ENCODE peak calls at places on chromosomes 3 and 15, in four cellular contexts. Z is GM12864, I is ascending aorta, O is lower lobe of right lung. A is an unnamed sample.

GRCh38 chr3:2771193-2771592 is 339.0 kb downstream of the IL5RA start:
- DNase-seq in Z (no peak), I (no peak), O (no peak), A (no peak)

GRCh38 chr15:22980189-22981136 is at the start of gene CYFIP1:
- DNase-seq in Z (no peak), I (peak), O (peak), A (peak)

GRCh38 chr3:149409351-149409750 is 31.9 kb upstream of the TM4SF1 start:
- DNase-seq in Z (no peak), I (no peak), O (no peak), A (no peak)

GRCh38 chr3:178485756-178486155 is 50.5 kb upstream of the KCNMB2 start:
- DNase-seq in Z (no peak), I (no peak), O (no peak), A (no peak)

GRCh38 chr15:31265871-31266711 is 60.5 kb upstream of the KLF13 start:
- DNase-seq in Z (peak), I (no peak), O (peak), A (peak)

GRCh38 chr15:48987142-48987541 is 23.4 kb upstream of the SHC4 start:
- DNase-seq in Z (no peak), I (no peak), O (no peak), A (no peak)

GRCh38 chr3:160169139-160169830 is 55.9 kb upstream of the C3orf80 start:
- DNase-seq in Z (no peak), I (no peak), O (no peak), A (no peak)

GRCh38 chr3:137746808-137747207 is 17.3 kb upstream of the SOX14 start:
- DNase-seq in Z (no peak), I (no peak), O (no peak), A (no peak)

GRCh38 chr3:127630811-127631714 is 2.1 kb downstream of the PODXL2 start:
- DNase-seq in Z (no peak), I (no peak), O (no peak), A (no peak)

GRCh38 chr3:44992555-44993470 is 16.8 kb downstream of the EXOSC7 start:
- DNase-seq in Z (no peak), I (no peak), O (peak), A (no peak)

GRCh38 chr3:20039765-20040475 is at the start of gene KAT2B:
- DNase-seq in Z (no peak), I (no peak), O (peak), A (peak)

GRCh38 chr15:59550961-59551360 is 60.6 kb upstream of the GCNT3 start:
- DNase-seq in Z (no peak), I (no peak), O (no peak), A (no peak)

DNA sequence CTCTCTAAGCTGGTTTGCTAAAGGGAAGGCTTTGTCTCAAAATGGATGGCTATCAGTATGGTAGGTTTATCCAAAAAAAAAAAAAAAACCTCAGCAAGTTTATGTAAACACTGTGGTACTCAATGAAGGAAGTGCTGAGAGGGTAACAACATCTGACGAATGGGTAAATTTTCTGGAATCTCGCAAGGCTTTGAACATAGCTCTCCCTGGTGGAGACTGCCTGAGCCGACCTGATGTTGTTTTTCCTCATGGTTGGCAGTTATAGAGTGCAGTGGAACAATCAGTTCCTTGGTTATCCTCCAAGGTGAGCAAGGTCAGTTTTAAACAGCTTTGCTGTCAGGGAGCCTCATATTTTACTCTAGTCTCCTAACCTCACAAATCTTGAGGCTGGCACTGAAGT is 94.6 kb downstream of the ZPLD1 start:
- DNase-seq in Z (no peak), I (no peak), O (no peak), A (no peak)
- TF ChIP-seq CTCF in Z (no peak), I (peak), O (peak), A (no peak)

GRCh38 chr3:122251428-122251827 is 68.0 kb downstream of the CASR start:
- DNase-seq in Z (no peak), I (no peak), O (no peak), A (no peak)

GRCh38 chr3:122246214-122246613 is 62.7 kb downstream of the CASR start:
- DNase-seq in Z (no peak), I (no peak), O (no peak), A (no peak)

GRCh38 chr3:122247825-122248185 is 64.3 kb downstream of the CASR start:
- DNase-seq in Z (no peak), I (no peak), O (no peak), A (no peak)

GRCh38 chr3:122247087-122247824 is 63.8 kb downstream of the CASR start:
- DNase-seq in Z (no peak), I (no peak), O (no peak), A (no peak)

DNA sequence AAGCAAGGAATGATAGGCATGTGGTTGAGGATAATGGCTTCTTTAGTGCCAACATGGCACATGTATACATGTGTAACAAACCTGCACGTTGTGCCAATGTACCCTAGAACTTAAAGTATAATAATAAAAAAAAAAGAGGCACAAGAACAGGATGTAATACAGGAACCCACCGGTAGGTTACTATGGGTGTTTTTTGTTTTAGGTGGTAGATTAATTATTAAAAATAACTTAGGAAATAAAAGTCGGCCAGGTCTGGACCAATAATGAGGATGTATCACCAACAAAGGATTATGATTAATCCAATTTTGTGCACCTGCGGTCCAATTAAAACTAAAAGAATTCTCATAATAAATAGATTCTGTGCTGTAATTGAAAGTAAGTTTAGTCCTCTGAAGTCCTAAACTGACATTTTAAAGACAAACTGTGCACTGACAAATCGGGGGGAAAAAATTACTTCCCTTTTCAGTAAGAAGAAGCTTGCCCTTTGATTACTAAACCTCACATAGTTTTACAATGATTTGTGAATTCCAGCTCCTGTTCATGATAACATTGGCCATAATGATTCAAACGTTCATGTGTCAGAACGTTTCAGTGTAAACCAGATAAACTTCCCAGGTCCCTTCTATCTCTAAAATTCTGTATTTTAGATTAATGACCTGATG is 62.2 kb downstream of the CASR start:
- DNase-seq in Z (no peak), I (no peak), O (no peak), A (no peak)
- TF ChIP-seq CTCF in Z (peak), I (no peak), O (no peak), A (no peak)

GRCh38 chr3:186959029-186959624 is 28.8 kb downstream of the ST6GAL1 start:
- DNase-seq in Z (no peak), I (no peak), O (no peak), A (peak)
- TF ChIP-seq CTCF in Z (no peak), I (no peak), O (no peak), A (no peak)

GRCh38 chr3:111076732-111077131 is 5.1 kb downstream of the NECTIN3 start:
- DNase-seq in Z (no peak), I (no peak), O (no peak), A (no peak)

GRCh38 chr3:111077384-111077783 is 5.8 kb downstream of the NECTIN3 start:
- DNase-seq in Z (no peak), I (no peak), O (no peak), A (no peak)

GRCh38 chr3:111084911-111085310 is 13.3 kb downstream of the NECTIN3 start:
- DNase-seq in Z (no peak), I (no peak), O (no peak), A (no peak)

GRCh38 chr3:111081008-111081545 is 9.5 kb downstream of the NECTIN3 start:
- DNase-seq in Z (no peak), I (no peak), O (no peak), A (no peak)

GRCh38 chr3:111080357-111080937 is 8.8 kb downstream of the NECTIN3 start:
- DNase-seq in Z (no peak), I (no peak), O (no peak), A (no peak)
- TF ChIP-seq CTCF in Z (no peak), I (peak), O (peak), A (peak)

GRCh38 chr3:31095254-31095653 is 200.8 kb upstream of the GADL1 start:
- DNase-seq in Z (no peak), I (no peak), O (no peak), A (no peak)
- TF ChIP-seq CTCF in Z (no peak), I (no peak), O (no peak), A (no peak)

GRCh38 chr3:151085227-151085888 is at the start of gene MED12L:
- DNase-seq in Z (no peak), I (no peak), O (peak), A (peak)
- TF ChIP-seq CTCF in Z (peak), I (no peak), O (no peak), A (no peak)

GRCh38 chr15:74545776-74546656 is 5.0 kb downstream of the ARID3B start:
- DNase-seq in Z (peak), I (peak), O (peak), A (peak)
- TF ChIP-seq CTCF in Z (no peak), I (no peak), O (no peak), A (no peak)

DNA sequence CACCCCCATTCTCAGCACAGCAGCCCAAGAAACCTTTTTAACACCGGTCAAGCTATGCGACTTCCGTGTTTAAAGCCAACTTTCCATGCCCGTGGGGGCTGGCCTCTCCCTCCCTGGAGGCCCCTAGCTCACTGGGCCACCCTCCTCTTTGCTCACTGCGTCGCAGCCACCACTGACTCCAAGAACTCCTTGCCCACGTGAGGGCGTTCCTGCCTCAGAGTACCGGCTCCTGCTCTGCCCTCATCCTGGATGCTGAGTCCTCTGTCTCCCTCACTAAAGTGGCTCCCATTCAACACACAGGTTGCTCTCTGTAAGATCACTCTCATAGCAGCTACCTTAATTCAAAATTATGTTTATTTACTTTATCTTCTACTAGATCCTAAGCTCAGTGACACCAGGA is 8.2 kb downstream of the BDH1 start:
- DNase-seq in Z (no peak), I (no peak), O (no peak), A (no peak)
- TF ChIP-seq CTCF in Z (no peak), I (no peak), O (no peak), A (no peak)

GRCh38 chr3:168894204-168894603 is 769.3 kb downstream of the MECOM start:
- DNase-seq in Z (no peak), I (no peak), O (no peak), A (no peak)
- TF ChIP-seq CTCF in Z (no peak), I (no peak), O (no peak), A (no peak)

A was measured in GM13977.